ENCODE peak calls at places on chromosomes 5 and 9, in six cellular contexts. F, Z, U, W, M and O are unnamed samples. For H3K36me3, the result is how much of the 10 kb centered on the place peaks cover.

GRCh38 chr9:34246453-34246852 is 67.6 kb downstream of the UBAP1 start:
- DNase-seq in Z (no peak), M (no peak), U (no peak), F (no peak), W (no peak), O (no peak)

GRCh38 chr5:107090471-107090870 is 580.3 kb downstream of the EFNA5 start:
- DNase-seq in F (no peak), U (peak), M (no peak), Z (no peak), W (no peak), O (no peak)

GRCh38 chr9:88164870-88165269 is 26.6 kb upstream of the SPATA31C2 start:
- DNase-seq in F (no peak), W (no peak), M (no peak), Z (no peak), U (no peak), O (no peak)

GRCh38 chr5:140042551-140043507 is at the start of gene NRG2:
- DNase-seq in F (peak), M (peak), Z (peak), W (peak), U (peak), O (peak)

GRCh38 chr9:93098236-93098946 is 2.4 kb downstream of the CARD19 start:
- DNase-seq in M (peak), Z (peak), F (peak), U (peak), W (peak), O (peak)

GRCh38 chr9:109408759-109409462 is 88.1 kb upstream of the EPB41L4B start:
- DNase-seq in W (no peak), M (no peak), F (no peak), U (no peak), Z (no peak), O (no peak)

GRCh38 chr9:6739218-6739617 is 18.6 kb upstream of the KDM4C start:
- DNase-seq in F (no peak), W (no peak), U (peak), M (peak), Z (no peak), O (no peak)

GRCh38 chr5:62460578-62460983 is 48.0 kb downstream of the IPO11 start:
- DNase-seq in W (no peak), M (no peak), F (no peak), U (peak), Z (no peak), O (no peak)

GRCh38 chr5:150263801-150264621 is 25.6 kb downstream of the CAMK2A start:
- DNase-seq in W (no peak), Z (peak), F (peak), U (peak), M (no peak), O (no peak)

GRCh38 chr9:110744753-110745522 is 76.3 kb downstream of the MUSK start:
- DNase-seq in F (no peak), W (no peak), Z (peak), M (no peak), U (peak), O (no peak)

GRCh38 chr5:148343603-148344230 is 8.4 kb downstream of the SPINK9 start:
- DNase-seq in U (no peak), F (no peak), W (no peak), M (no peak), Z (no peak), O (no peak)
- H3K27ac ChIP-seq in U (no peak), F (no peak), W (no peak), M (no peak), Z (peak), O (no peak)

GRCh38 chr5:175701797-175702196 is 43.9 kb downstream of the HRH2 start:
- DNase-seq in M (peak), Z (peak), F (no peak), U (no peak), W (no peak), O (no peak)
- H3K36me3 ChIP-seq in M (under half), Z (under half), F (under half), U (under half), W (under half), O (under half)

DNA sequence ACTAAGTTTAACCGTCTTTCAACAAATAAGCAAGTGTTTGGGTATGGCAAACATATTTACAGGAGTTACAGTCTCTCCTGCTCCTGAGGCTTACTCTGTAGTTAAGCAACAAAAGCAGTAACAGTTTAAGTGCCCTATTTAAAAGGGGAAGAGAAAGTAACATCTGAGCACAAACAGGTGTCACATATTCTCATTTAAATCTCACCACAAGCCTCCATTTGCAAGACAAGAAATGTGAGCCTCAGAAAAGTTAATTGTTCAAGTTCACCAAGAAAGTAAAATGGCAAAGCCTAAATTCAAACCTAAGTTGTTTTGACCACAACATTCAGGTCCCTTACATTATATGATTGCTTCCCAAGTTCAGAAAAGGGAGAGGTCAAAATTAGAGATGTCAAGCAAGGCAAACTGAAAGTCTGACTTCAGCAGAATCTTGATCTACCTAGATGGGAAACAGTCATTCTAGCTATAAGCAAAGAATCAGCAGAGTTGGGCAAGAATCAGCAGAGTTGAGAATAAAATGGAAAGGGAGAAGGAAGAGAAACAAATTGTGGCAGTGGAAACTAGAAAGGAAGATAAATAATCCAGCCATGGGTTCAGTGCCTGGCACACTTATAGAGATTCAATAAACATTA is 93.4 kb downstream of the STRBP start:
- DNase-seq in F (no peak), W (no peak), M (no peak), Z (no peak), U (no peak), O (no peak)
- H3K27ac ChIP-seq in F (no peak), W (no peak), M (no peak), Z (no peak), U (no peak), O (no peak)

DNA sequence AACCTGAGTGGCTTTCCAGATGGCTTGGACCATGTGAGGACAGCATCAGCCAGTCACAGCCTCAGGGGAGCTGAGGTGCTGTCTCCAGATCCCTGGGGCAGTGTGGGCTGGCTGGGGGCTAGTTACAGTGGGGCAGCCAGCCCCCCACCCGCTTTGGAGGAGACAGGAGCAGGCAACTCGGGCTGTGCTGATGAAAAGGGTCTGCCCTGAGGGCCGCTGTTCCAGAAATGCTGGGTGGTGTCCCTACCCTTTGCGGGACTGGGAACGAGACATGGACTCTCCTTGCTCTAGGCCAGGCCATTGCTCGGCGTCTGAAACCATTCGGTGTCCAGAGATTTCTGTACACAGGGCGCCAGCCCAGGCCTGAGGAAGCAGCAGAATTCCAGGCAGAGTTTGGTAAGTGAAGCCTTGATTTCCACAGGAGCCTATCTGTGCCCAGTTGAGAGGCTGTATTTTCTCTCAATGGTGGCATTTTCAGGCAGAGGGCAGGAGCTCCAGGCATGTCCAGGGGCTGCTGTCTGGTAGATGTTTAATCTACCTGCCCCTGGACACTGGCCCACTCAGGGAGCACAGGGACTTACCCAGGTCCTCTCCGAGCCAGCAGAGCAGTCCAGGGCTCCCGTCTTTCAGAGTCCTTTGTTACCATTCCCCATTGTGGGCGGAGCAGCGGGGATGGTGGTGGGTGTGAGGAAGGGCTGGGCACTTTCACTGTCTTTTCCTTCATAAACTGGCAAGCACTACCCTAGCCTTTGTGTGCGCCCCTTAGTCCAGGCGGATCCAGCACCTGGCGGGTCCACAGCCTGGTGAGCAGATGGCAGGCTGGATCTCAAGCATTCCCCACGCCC is 7.2 kb downstream of the GRHPR start:
- DNase-seq in M (no peak), U (no peak), W (no peak), Z (peak), F (no peak), O (no peak)
- H3K36me3 ChIP-seq in M (half or more), U (under half), W (half or more), Z (under half), F (half or more), O (under half)

DNA sequence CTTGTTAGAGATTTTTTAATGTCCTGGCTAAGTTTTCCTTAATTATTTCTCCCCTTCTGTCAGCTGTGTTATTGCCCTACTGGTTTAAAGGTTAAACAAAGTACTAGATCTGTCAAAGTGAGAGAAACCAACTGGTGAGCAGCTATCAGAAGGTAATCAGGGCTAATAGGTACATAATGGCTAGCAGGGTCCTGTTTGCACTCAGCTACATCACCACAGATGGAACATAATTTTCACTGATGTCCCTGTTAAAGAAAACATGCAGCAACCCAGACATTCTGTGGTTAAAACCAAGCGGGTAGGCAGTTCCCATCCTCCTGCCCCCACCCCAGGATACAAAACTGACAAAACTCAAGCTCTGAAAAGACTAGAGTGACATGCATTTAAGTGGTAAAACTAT is 473.9 kb downstream of the NR2F1-AS1 start:
- DNase-seq in Z (no peak), U (no peak), W (no peak), F (no peak), M (no peak), O (no peak)
- H3K27ac ChIP-seq in Z (no peak), U (no peak), W (no peak), F (no peak), M (no peak), O (no peak)